ENCODE peak calls at places on chromosome 18, in ten cellular contexts. B, I, H, F, L, Q, E, P, X and N are unnamed samples.

GRCh38 chr18:79647307-79647706 is 32.3 kb upstream of the CTDP1 start:
- DNase-seq in L (no peak), I (no peak), E (no peak), B (no peak), H (no peak), X (no peak), F (no peak), Q (no peak), P (no peak), N (no peak)

GRCh38 chr18:5732318-5732717 is 163.0 kb downstream of the TMEM200C start:
- DNase-seq in L (no peak), B (no peak), P (no peak), F (no peak), I (no peak), Q (no peak), E (no peak), X (no peak), H (no peak), N (no peak)

GRCh38 chr18:23972416-23972815 is 42.1 kb upstream of the TTC39C start:
- DNase-seq in Q (no peak), F (no peak), I (no peak), P (no peak), B (no peak), X (peak; percentile 55), H (no peak), E (no peak), L (no peak), N (no peak)

GRCh38 chr18:42614619-42615293 is 500.7 kb downstream of the RIT2 start:
- DNase-seq in H (no peak), P (no peak), F (no peak), I (no peak), Q (no peak), L (no peak), X (no peak), B (no peak), E (no peak), N (no peak)

GRCh38 chr18:51077217-51077616 is 47.2 kb downstream of the SMAD4 start:
- DNase-seq in Q (no peak), H (no peak), F (no peak), I (no peak), P (no peak), E (no peak), L (no peak), X (no peak), B (no peak), N (no peak)

GRCh38 chr18:28204154-28204553 is 27.2 kb upstream of the CDH2 start:
- DNase-seq in P (no peak), F (peak; percentile 56), Q (no peak), E (no peak), L (peak; percentile 46), B (no peak), I (peak; percentile 48), X (no peak), H (no peak), N (no peak)

GRCh38 chr18:78396077-78396476 is 583.5 kb upstream of the SALL3 start:
- DNase-seq in I (no peak), L (no peak), P (no peak), Q (no peak), H (no peak), F (no peak), X (no peak), E (no peak), B (no peak), N (no peak)

GRCh38 chr18:80097201-80097600 is 11.9 kb upstream of the ADNP2 start:
- DNase-seq in F (no peak), B (no peak), H (no peak), I (no peak), Q (no peak), L (no peak), X (no peak), P (no peak), E (no peak), N (no peak)

GRCh38 chr18:22683786-22684185 is 249.3 kb upstream of the RBBP8 start:
- DNase-seq in B (no peak), I (no peak), P (no peak), X (no peak), E (no peak), F (no peak), H (no peak), L (no peak), Q (no peak), N (no peak)

GRCh38 chr18:74492259-74492658 is 3.9 kb upstream of the CNDP2 start:
- DNase-seq in E (no peak), P (no peak), F (no peak), X (no peak), L (no peak), H (no peak), I (no peak), B (no peak), Q (peak; percentile 45), N (no peak)

GRCh38 chr18:51506811-51507210 is 309.3 kb upstream of the MEX3C start:
- DNase-seq in H (no peak), E (no peak), X (no peak), F (no peak), Q (no peak), P (no peak), B (no peak), L (no peak), I (no peak), N (no peak)

GRCh38 chr18:36203360-36203895 is 16.1 kb downstream of the MOCOS start:
- DNase-seq in B (no peak), F (no peak), E (peak; percentile 24), I (no peak), P (no peak), H (no peak), L (no peak), X (no peak), Q (peak; percentile 10), N (no peak)